ENCODE peak calls at places on chromosomes 13 and 19, in five cellular contexts. E, U, Z, K and X are unnamed samples.
A peak's percentile ranks its signal among the peaks of the same experiment; 100 is the strongest.

GRCh38 chr19:1235625-1236538 is 1.9 kb downstream of the CBARP start:
- DNase-seq in Z (no peak), K (no peak), E (no peak), U (no peak), X (no peak)

GRCh38 chr13:39952244-39953233 is 297.1 kb downstream of the COG6 start:
- DNase-seq in Z (no peak), U (no peak), K (no peak), E (no peak), X (no peak)

GRCh38 chr19:4224470-4224869 is 4.9 kb upstream of the EBI3 start:
- DNase-seq in K (no peak), E (no peak), U (no peak), Z (no peak), X (no peak)

GRCh38 chr13:27128825-27129627 is 42.6 kb downstream of the USP12 start:
- DNase-seq in E (no peak), U (no peak), Z (no peak), K (no peak), X (no peak)

GRCh38 chr19:4425531-4425930 is 23.1 kb downstream of the CHAF1A start:
- DNase-seq in K (no peak), Z (no peak), U (peak; percentile 41), E (no peak), X (no peak)

GRCh38 chr19:20503536-20503935 is 62.0 kb downstream of the ZNF737 start:
- DNase-seq in E (no peak), U (peak; percentile 43), Z (no peak), K (no peak), X (no peak)

GRCh38 chr13:35796627-35797026 is 320.1 kb upstream of the MAB21L1 start:
- DNase-seq in U (no peak), E (no peak), Z (no peak), K (no peak), X (no peak)

GRCh38 chr13:67117010-67117550 is 113.1 kb downstream of the PCDH9 start:
- DNase-seq in Z (no peak), E (peak; percentile 99), U (no peak), K (peak; percentile 70), X (no peak)

GRCh38 chr19:12946092-12946845 is 607 bp downstream of the RAD23A start:
- DNase-seq in U (peak; percentile 43), K (no peak), E (peak; percentile 61), Z (peak; percentile 29), X (no peak)

GRCh38 chr19:28577199-28577598 is 635.8 kb downstream of the UQCRFS1 start:
- DNase-seq in K (peak; percentile 12), E (no peak), Z (no peak), U (no peak), X (no peak)

GRCh38 chr19:7748756-7749155 is 1.4 kb upstream of the CD209 start:
- DNase-seq in Z (no peak), E (peak; percentile 59), K (no peak), U (no peak), X (no peak)

GRCh38 chr13:49540552-49540951 is 44.8 kb downstream of the PHF11 start:
- DNase-seq in E (peak; percentile 67), U (no peak), K (peak; percentile 33), Z (no peak), X (no peak)

GRCh38 chr19:8491574-8491973 is 10.9 kb downstream of the PRAM1 start:
- DNase-seq in U (no peak), K (no peak), Z (no peak), E (peak; percentile 34), X (no peak)

GRCh38 chr13:66322193-66322592 is 907.9 kb downstream of the PCDH9 start:
- DNase-seq in E (no peak), U (no peak), Z (no peak), K (no peak), X (no peak)

GRCh38 chr13:98295371-98295770 is 118.3 kb upstream of the RNF113B start:
- DNase-seq in K (no peak), Z (no peak), E (no peak), U (no peak), X (no peak)

GRCh38 chr13:44904982-44905381 is 84.3 kb downstream of the NUFIP1 start:
- DNase-seq in E (no peak), U (peak; percentile 99), Z (no peak), K (peak; percentile 31), X (no peak)